ENCODE peak calls at places on chromosomes 5 and 9, in six cellular contexts. One of them, this sample, is unnamed.

GRCh38 chr9:70593241-70593640 is 178.8 kb upstream of the KLF9 start:
- DNase-seq in A549: no peak
- DNase-seq in IMR-90: no peak
- DNase-seq in K562: no peak
- DNase-seq in H1: no peak
- DNase-seq in HepG2: no peak
- DNase-seq in this sample: no peak

GRCh38 chr9:114092336-114092735 is 6.8 kb downstream of the KIF12 start:
- DNase-seq in A549: no peak
- DNase-seq in IMR-90: no peak
- DNase-seq in K562: no peak
- DNase-seq in H1: no peak
- DNase-seq in HepG2: no peak
- DNase-seq in this sample: no peak

GRCh38 chr5:149710575-149710974 is 19.5 kb upstream of the PPARGC1B start:
- DNase-seq in A549: no peak
- DNase-seq in IMR-90: no peak
- DNase-seq in K562: no peak
- DNase-seq in H1: no peak
- DNase-seq in HepG2: no peak
- DNase-seq in this sample: no peak

GRCh38 chr5:32326216-32326772 is 13.6 kb upstream of the MTMR12 start:
- DNase-seq in A549: no peak
- DNase-seq in IMR-90: peak; percentile 68
- DNase-seq in K562: no peak
- DNase-seq in H1: no peak
- DNase-seq in HepG2: no peak
- DNase-seq in this sample: peak; percentile 22

GRCh38 chr5:14268236-14268701 is 125.1 kb downstream of the TRIO start:
- DNase-seq in A549: peak; percentile 69
- DNase-seq in IMR-90: peak; percentile 81
- DNase-seq in K562: peak; percentile 82
- DNase-seq in H1: no peak
- DNase-seq in HepG2: peak; percentile 76
- DNase-seq in this sample: peak; percentile 90

GRCh38 chr5:119269061-119269579 is 86.7 kb upstream of the TNFAIP8 start:
- DNase-seq in A549: no peak
- DNase-seq in IMR-90: peak; percentile 35
- DNase-seq in K562: peak; percentile 74
- DNase-seq in H1: no peak
- DNase-seq in HepG2: peak; percentile 10
- DNase-seq in this sample: peak; percentile 7

GRCh38 chr5:150778517-150779396 is at the start of gene SMIM3:
- DNase-seq in A549: peak; percentile 58
- DNase-seq in IMR-90: peak; percentile 63
- DNase-seq in K562: peak; percentile 83
- DNase-seq in H1: no peak
- DNase-seq in HepG2: peak; percentile 47
- DNase-seq in this sample: no peak

GRCh38 chr5:6674421-6674820 is 38.8 kb upstream of the TENT4A start:
- DNase-seq in A549: no peak
- DNase-seq in IMR-90: no peak
- DNase-seq in K562: no peak
- DNase-seq in H1: no peak
- DNase-seq in HepG2: no peak
- DNase-seq in this sample: no peak

GRCh38 chr9:26744362-26744965 is 148.1 kb downstream of the CAAP1 start:
- DNase-seq in A549: peak; percentile 4
- DNase-seq in IMR-90: peak; percentile 38
- DNase-seq in K562: peak; percentile 7
- DNase-seq in H1: no peak
- DNase-seq in HepG2: peak; percentile 14
- DNase-seq in this sample: peak; percentile 10

GRCh38 chr5:95184924-95185323 is 100.0 kb downstream of the MCTP1 start:
- DNase-seq in A549: no peak
- DNase-seq in IMR-90: no peak
- DNase-seq in K562: no peak
- DNase-seq in H1: no peak
- DNase-seq in HepG2: no peak
- DNase-seq in this sample: no peak

GRCh38 chr9:76255781-76256455 is 138.3 kb downstream of the RFK start:
- DNase-seq in A549: no peak
- DNase-seq in IMR-90: peak; percentile 98
- DNase-seq in K562: no peak
- DNase-seq in H1: no peak
- DNase-seq in HepG2: no peak
- DNase-seq in this sample: no peak

GRCh38 chr9:37157978-37158377 is 37.6 kb downstream of the ZCCHC7 start:
- DNase-seq in A549: no peak
- DNase-seq in IMR-90: no peak
- DNase-seq in K562: no peak
- DNase-seq in H1: no peak
- DNase-seq in HepG2: no peak
- DNase-seq in this sample: no peak

DNA sequence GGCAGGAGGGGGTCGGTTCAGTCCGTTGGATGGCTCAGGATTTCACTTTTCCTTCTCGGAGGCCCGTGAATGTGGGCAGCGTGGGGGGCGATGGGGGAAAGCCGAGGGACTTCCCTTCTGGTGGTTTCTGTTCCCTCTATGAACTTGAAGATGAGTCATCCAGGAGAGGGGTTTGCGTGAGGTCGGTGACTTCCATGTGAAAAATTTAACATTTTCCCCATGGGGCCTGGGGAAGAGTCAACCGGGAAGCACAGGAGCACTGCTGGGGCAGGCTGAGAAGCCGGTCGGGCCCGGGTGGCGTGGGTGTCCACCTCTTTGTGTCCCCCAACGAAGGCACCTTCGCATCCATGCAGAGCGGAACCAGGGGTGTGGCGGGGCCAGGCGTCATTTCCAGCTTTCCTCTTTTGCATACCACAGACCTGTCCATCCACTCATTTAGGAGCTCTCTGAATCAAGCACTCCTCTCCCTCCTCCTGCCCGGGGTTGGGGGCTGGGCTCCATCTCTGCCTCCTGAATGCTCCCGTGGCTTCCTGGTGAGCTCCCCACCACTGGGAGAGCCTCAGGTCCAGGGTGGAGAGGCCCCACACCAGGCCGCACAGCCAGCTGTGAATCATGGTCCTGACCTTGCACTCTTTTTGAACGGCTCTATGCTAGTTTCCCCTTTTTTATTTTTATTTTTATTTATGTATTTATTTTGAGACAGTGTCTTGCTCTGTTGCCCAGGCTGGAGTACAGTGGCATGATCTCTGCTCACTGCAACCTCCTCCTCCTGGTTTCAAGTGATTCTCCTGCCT is 68.4 kb downstream of the ANKRD33B start:
- DNase-seq in A549: no peak
- DNase-seq in IMR-90: peak; percentile 59
- DNase-seq in K562: no peak
- DNase-seq in H1: no peak
- DNase-seq in HepG2: no peak
- DNase-seq in this sample: peak; percentile 34
- TF ChIP-seq RAD21 in A549: no peak
- TF ChIP-seq RAD21 in IMR-90: no peak
- TF ChIP-seq RAD21 in K562: no peak
- TF ChIP-seq RAD21 in H1: no peak
- TF ChIP-seq RAD21 in HepG2: no peak
- TF ChIP-seq RAD21 in this sample: no peak

DNA sequence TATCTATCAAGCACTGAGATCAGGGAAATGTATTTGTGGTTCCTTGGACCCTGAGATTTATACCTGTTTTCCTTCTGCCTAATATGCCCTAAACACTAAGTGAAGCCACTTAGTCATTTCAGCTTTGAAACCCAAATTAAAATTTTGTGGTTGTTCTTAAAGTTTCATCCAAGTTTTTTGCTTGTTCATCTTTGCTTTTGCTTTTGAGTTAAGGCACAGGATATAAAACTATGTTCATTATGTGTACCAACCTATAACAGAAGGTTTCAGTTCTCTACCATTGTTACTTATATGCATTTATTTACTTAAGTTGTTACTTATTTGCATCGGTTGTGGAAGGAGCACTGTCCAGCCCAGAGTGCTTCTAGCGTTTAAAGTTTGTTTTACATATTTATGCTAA is 382.3 kb downstream of the PTPRD start:
- DNase-seq in A549: no peak
- DNase-seq in IMR-90: no peak
- DNase-seq in K562: no peak
- DNase-seq in H1: no peak
- DNase-seq in HepG2: no peak
- DNase-seq in this sample: no peak
- TF ChIP-seq RAD21 in A549: no peak
- TF ChIP-seq RAD21 in IMR-90: no peak
- TF ChIP-seq RAD21 in K562: no peak
- TF ChIP-seq RAD21 in H1: no peak
- TF ChIP-seq RAD21 in HepG2: no peak
- TF ChIP-seq RAD21 in this sample: no peak

GRCh38 chr9:79896390-79896789 is 324.6 kb downstream of the TLE4 start:
- DNase-seq in A549: no peak
- DNase-seq in IMR-90: peak; percentile 1
- DNase-seq in K562: no peak
- DNase-seq in H1: no peak
- DNase-seq in HepG2: no peak
- DNase-seq in this sample: no peak
- TF ChIP-seq RAD21 in A549: no peak
- TF ChIP-seq RAD21 in IMR-90: no peak
- TF ChIP-seq RAD21 in K562: no peak
- TF ChIP-seq RAD21 in H1: no peak
- TF ChIP-seq RAD21 in HepG2: no peak
- TF ChIP-seq RAD21 in this sample: no peak

GRCh38 chr9:93230601-93231000 is 46.7 kb downstream of the WNK2 start:
- DNase-seq in A549: no peak
- DNase-seq in IMR-90: no peak
- DNase-seq in K562: no peak
- DNase-seq in H1: no peak
- DNase-seq in HepG2: no peak
- DNase-seq in this sample: no peak

GRCh38 chr9:93232388-93232965 is 48.5 kb downstream of the WNK2 start:
- DNase-seq in A549: no peak
- DNase-seq in IMR-90: no peak
- DNase-seq in K562: no peak
- DNase-seq in H1: no peak
- DNase-seq in HepG2: no peak
- DNase-seq in this sample: no peak

GRCh38 chr9:93230185-93230584 is 46.2 kb downstream of the WNK2 start:
- DNase-seq in A549: no peak
- DNase-seq in IMR-90: no peak
- DNase-seq in K562: no peak
- DNase-seq in H1: no peak
- DNase-seq in HepG2: no peak
- DNase-seq in this sample: no peak

GRCh38 chr9:93231716-93232115 is 47.8 kb downstream of the WNK2 start:
- DNase-seq in A549: no peak
- DNase-seq in IMR-90: no peak
- DNase-seq in K562: no peak
- DNase-seq in H1: no peak
- DNase-seq in HepG2: no peak
- DNase-seq in this sample: no peak

GRCh38 chr9:93231121-93231694 is 47.3 kb downstream of the WNK2 start:
- DNase-seq in A549: no peak
- DNase-seq in IMR-90: no peak
- DNase-seq in K562: no peak
- DNase-seq in H1: no peak
- DNase-seq in HepG2: no peak
- DNase-seq in this sample: no peak
- TF ChIP-seq RAD21 in A549: no peak
- TF ChIP-seq RAD21 in IMR-90: no peak
- TF ChIP-seq RAD21 in K562: no peak
- TF ChIP-seq RAD21 in H1: no peak
- TF ChIP-seq RAD21 in HepG2: no peak
- TF ChIP-seq RAD21 in this sample: no peak

GRCh38 chr9:98263080-98263479 is 7.6 kb upstream of the TBC1D2 start:
- DNase-seq in A549: no peak
- DNase-seq in IMR-90: no peak
- DNase-seq in K562: no peak
- DNase-seq in H1: no peak
- DNase-seq in HepG2: no peak
- DNase-seq in this sample: no peak
- TF ChIP-seq RAD21 in A549: no peak
- TF ChIP-seq RAD21 in IMR-90: no peak
- TF ChIP-seq RAD21 in K562: no peak
- TF ChIP-seq RAD21 in H1: no peak
- TF ChIP-seq RAD21 in HepG2: no peak
- TF ChIP-seq RAD21 in this sample: no peak

DNA sequence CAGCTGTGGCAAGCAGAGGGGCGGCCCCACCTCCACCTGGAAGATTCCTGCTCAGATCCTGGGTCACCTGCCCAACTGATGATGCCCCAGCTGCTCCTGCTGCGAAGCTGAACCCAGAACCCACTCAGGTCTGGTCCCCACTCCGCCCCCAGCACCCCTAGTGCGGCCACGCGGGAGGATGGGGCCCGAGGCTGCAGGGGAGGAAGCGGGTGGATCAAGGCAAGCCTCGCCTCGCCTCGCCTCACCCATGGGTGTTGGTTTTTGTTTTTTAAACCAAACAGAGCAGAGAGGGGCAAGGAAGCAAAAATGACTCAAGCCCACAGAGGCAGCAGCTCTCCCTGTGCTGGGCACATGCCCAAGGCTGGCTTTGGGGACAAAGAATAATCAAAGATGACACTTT is 23.2 kb downstream of the ABO start:
- DNase-seq in A549: no peak
- DNase-seq in IMR-90: no peak
- DNase-seq in K562: no peak
- DNase-seq in H1: no peak
- DNase-seq in HepG2: no peak
- DNase-seq in this sample: no peak
- TF ChIP-seq RAD21 in A549: no peak
- TF ChIP-seq RAD21 in IMR-90: no peak
- TF ChIP-seq RAD21 in K562: no peak
- TF ChIP-seq RAD21 in H1: no peak
- TF ChIP-seq RAD21 in HepG2: no peak
- TF ChIP-seq RAD21 in this sample: no peak

DNA sequence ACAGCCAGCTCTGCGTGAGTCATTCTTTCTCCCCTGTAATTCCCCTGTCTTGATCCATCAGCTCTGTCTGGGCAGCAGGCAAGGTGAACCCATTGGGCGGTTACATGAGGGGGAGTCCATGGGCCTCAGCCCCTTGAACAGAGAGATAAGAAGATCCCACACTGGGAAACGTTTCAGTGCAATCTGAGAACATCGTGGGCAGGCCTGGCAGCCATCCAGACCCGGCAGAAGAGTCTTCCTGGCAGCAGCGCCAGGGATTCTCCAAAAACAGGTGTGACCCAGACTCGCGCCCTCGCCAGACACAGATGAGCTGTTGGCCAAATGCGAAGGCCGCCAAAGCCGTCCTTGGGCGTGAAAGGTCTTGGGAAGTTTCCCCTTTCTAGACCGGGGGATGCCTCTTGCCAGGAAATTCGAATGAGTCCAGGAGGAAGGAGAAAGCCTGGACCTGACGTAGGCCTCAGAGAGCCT is 6.4 kb upstream of the SLC12A7 start:
- DNase-seq in A549: no peak
- DNase-seq in IMR-90: peak; percentile 11
- DNase-seq in K562: peak; percentile 58
- DNase-seq in H1: no peak
- DNase-seq in HepG2: no peak
- DNase-seq in this sample: no peak
- TF ChIP-seq RAD21 in A549: no peak
- TF ChIP-seq RAD21 in IMR-90: no peak
- TF ChIP-seq RAD21 in K562: no peak
- TF ChIP-seq RAD21 in H1: no peak
- TF ChIP-seq RAD21 in HepG2: no peak
- TF ChIP-seq RAD21 in this sample: no peak